ENCODE peak calls at places on chromosomes 16 and 17, in four cellular contexts. A, X, P and L are unnamed samples.

GRCh38 chr17:17822189-17822978 is 14.4 kb downstream of the SREBF1 start:
- DNase-seq in A (peak; percentile 84), X (peak; percentile 91), P (no peak), L (no peak)

GRCh38 chr17:3845361-3845753 is 689 bp downstream of the NCBP3 start:
- DNase-seq in A (peak; percentile 58), P (no peak), X (no peak), L (peak; percentile 55)

GRCh38 chr16:22164482-22164881 is 2.2 kb downstream of the SDR42E2 start:
- DNase-seq in A (no peak), X (no peak), P (no peak), L (no peak)

GRCh38 chr16:24758373-24758772 is 28.9 kb downstream of the TNRC6A start:
- DNase-seq in X (no peak), A (no peak), P (peak; percentile 26), L (peak; percentile 51)

GRCh38 chr17:18186271-18186982 is 2.8 kb downstream of the ALKBH5 start:
- DNase-seq in A (peak; percentile 80), P (no peak), X (no peak), L (no peak)

GRCh38 chr16:57795431-57795878 is 6.8 kb downstream of the KIFC3 start:
- DNase-seq in X (no peak), A (peak; percentile 59), P (peak; percentile 61), L (peak; percentile 90)

GRCh38 chr16:66918803-66919568 is at the start of gene CDH16:
- DNase-seq in X (no peak), A (no peak), P (no peak), L (no peak)

GRCh38 chr17:81609541-81610353 is 27.2 kb downstream of the NPLOC4 start:
- DNase-seq in P (no peak), A (no peak), X (no peak), L (no peak)

GRCh38 chr17:55577011-55577586 is 65.8 kb upstream of the SMIM36 start:
- DNase-seq in P (no peak), X (no peak), A (peak; percentile 92), L (no peak)

GRCh38 chr17:14557482-14557881 is 256.6 kb downstream of the HS3ST3B1 start:
- DNase-seq in X (no peak), A (no peak), P (no peak), L (no peak)

GRCh38 chr17:42233148-42233547 is 38.9 kb upstream of the GHDC start:
- DNase-seq in P (no peak), A (peak; percentile 65), X (no peak), L (no peak)
- H3K4me1 ChIP-seq in P (no peaks in the 10 kb centered on the region), A (peaks cover 7% of the 10 kb centered on the region), X (peaks cover 3% of the 10 kb centered on the region), L (no peaks in the 10 kb centered on the region)

GRCh38 chr17:78125138-78125913 is 3.2 kb downstream of the TMC6 start:
- DNase-seq in A (no peak), X (no peak), P (no peak), L (no peak)
- H3K4me1 ChIP-seq in A (peaks cover 3% of the 10 kb centered on the region), X (peaks cover 48% of the 10 kb centered on the region), P (peaks cover 4% of the 10 kb centered on the region), L (peaks cover 10% of the 10 kb centered on the region)

GRCh38 chr17:74836191-74836590 is 23.5 kb downstream of the GRIN2C start:
- DNase-seq in A (no peak), X (no peak), P (no peak), L (no peak)
- H3K4me1 ChIP-seq in A (peaks cover 15% of the 10 kb centered on the region), X (peaks cover 4% of the 10 kb centered on the region), P (no peaks in the 10 kb centered on the region), L (peaks cover 4% of the 10 kb centered on the region)

GRCh38 chr16:48378276-48378675 is 6.9 kb downstream of the SIAH1 start:
- DNase-seq in P (no peak), A (no peak), X (no peak), L (no peak)

GRCh38 chr16:48374255-48374654 is 11.0 kb downstream of the SIAH1 start:
- DNase-seq in P (no peak), X (no peak), A (no peak), L (no peak)

GRCh38 chr16:48370234-48370633 is 15.0 kb downstream of the SIAH1 start:
- DNase-seq in X (no peak), P (no peak), A (no peak), L (no peak)

GRCh38 chr16:48369765-48370164 is 15.4 kb downstream of the SIAH1 start:
- DNase-seq in A (no peak), P (no peak), X (no peak), L (peak; percentile 57)

DNA sequence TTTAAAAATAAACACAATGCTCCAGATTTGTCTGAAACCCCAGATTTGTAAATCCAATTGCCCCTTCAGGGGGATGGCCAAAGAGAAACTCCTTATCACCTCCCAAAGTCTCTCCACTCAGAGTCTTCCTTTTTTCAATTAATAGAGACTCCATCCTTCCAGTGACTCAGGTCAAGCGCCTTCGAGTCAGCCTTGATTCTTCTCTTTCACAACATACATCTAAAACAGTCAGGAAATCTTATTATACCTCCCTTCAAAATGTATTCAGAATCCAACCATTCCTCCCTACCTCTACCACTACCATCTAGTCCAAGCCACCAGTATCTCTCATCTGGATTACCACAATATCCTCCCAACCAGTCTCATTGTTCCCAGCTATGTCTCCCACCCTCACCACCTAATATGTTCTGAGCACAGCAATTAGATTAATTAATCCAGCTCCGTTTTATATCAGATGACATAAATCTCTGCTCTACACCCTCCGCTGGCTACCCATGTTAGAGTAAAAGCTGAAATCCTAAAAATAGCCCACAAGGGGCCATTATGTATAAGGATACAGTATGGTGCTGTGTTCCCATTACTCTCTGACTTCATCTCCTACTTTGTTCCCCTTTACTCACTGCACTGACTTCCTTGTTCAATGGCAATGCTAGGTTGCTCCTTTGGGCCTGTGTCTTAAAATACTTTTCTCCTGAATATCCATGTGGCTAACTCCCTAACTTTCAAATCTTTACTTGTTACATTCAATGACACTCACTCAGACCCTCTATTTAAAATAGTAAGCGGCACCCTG is 11.8 kb downstream of the SIAH1 start:
- DNase-seq in P (no peak), X (no peak), A (peak; percentile 65), L (no peak)
- H3K4me1 ChIP-seq in P (peaks cover 36% of the 10 kb centered on the region), X (peaks cover 41% of the 10 kb centered on the region), A (peaks cover 44% of the 10 kb centered on the region), L (peaks cover 5% of the 10 kb centered on the region)

DNA sequence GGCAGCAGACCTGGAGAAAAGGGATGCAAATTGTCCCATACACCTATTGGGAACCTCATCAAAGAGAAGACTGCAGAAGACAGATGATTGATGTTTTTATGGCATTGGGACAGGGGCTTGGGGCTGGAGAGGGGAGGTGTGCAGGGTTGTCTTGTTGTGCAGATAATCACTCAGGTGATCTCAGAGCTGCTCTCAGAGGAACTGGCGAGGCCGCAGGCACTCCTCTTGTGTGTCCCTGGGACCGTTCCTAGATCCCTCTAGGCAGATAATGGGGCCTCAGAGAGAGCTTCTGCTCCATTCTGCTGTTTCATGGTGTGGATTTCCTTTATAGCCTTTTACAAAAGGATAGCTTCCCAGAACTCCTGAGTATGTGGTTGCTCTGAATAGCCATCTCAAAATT is 1.6 kb downstream of the RNF213 start:
- DNase-seq in P (no peak), A (peak; percentile 36), X (no peak), L (no peak)
- H3K4me1 ChIP-seq in P (peaks cover 14% of the 10 kb centered on the region), A (peaks cover 15% of the 10 kb centered on the region), X (peaks cover 39% of the 10 kb centered on the region), L (peaks cover 7% of the 10 kb centered on the region)

DNA sequence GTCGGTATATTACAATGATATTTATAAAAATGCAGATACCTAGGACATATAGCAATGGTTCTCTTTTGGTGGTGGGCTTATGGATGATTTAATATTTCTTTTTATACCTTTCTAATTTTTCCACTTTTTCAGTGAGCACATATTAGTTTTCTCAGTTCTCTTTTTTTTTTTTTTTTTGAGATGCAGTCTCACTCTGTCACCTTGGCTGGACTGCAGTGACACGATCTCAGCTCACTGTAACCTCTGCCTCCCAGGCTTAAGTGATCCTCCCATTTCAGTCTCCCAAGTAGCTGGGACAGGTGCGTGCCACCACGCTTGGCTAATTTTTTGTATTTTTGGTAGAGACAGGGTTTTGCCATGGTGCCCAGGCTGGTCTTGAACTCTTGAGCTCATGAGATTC is 15.1 kb downstream of the MAP3K14 start:
- DNase-seq in A (no peak), P (no peak), X (no peak), L (no peak)
- H3K4me1 ChIP-seq in A (peaks cover 73% of the 10 kb centered on the region), P (peaks cover 3% of the 10 kb centered on the region), X (peaks cover 28% of the 10 kb centered on the region), L (no peaks in the 10 kb centered on the region)

DNA sequence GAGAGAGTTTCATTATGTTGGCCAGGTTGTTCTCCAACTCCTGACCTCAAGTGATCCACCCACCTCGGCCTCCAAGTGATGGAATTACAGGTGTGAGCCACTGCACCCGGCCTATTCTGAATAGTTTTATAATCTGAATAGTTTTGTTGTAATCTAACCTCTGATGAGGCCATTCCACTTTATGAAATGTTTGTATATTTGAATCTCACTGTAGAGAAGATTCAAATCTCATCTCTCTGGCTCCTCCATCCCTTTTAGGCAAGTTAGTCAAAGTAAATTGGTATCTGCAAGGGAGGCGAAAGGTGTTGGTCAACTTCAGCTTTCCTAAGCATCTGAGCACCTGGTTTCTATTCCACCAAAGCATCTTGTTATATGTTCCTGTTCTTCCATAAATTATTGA is 131.2 kb downstream of the BRIP1 start:
- DNase-seq in A (no peak), P (no peak), X (no peak), L (no peak)
- H3K4me1 ChIP-seq in A (no peaks in the 10 kb centered on the region), P (peaks cover 4% of the 10 kb centered on the region), X (no peaks in the 10 kb centered on the region), L (no peaks in the 10 kb centered on the region)

DNA sequence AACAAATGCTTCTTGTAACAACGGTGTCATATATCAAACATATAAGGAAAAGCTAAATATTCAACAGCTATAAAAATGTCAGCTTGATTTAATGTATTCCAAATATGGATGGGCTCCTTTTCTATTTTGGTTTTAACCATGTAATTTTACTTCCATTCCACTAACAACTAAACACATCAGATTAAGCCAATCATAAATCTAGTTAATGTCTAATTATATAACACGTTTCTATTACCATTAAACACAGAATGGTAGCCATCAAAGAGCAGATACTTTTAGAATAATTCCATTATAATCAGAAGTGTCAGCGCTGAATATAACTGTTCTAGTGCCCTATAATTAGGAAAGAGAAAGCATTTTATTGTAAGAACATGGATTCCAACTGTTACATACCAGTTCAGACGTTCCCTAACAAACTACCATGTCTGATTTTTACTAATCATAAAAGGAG is 10.0 kb downstream of the CMC2 start:
- DNase-seq in A (no peak), X (no peak), P (no peak), L (no peak)
- H3K4me1 ChIP-seq in A (peaks cover 39% of the 10 kb centered on the region), X (no peaks in the 10 kb centered on the region), P (peaks cover 15% of the 10 kb centered on the region), L (no peaks in the 10 kb centered on the region)

GRCh38 chr16:10949424-10949970 is 5.1 kb downstream of the CLEC16A start:
- DNase-seq in A (peak; percentile 26), P (peak; percentile 26), X (no peak), L (peak; percentile 97)
- H3K4me1 ChIP-seq in A (peaks cover 39% of the 10 kb centered on the region), P (peaks cover 8% of the 10 kb centered on the region), X (peaks cover 56% of the 10 kb centered on the region), L (peaks cover 48% of the 10 kb centered on the region)

GRCh38 chr17:10072086-10072485 is 126.3 kb downstream of the GAS7 start:
- DNase-seq in A (no peak), P (no peak), X (no peak), L (no peak)
- H3K4me1 ChIP-seq in A (peaks cover 3% of the 10 kb centered on the region), P (no peaks in the 10 kb centered on the region), X (no peaks in the 10 kb centered on the region), L (no peaks in the 10 kb centered on the region)